ENCODE peak calls at places on chromosomes 2 and 18, in seven cellular contexts. K is SJSA1, D is brain microvascular endothelial cell, P is breast epithelium, N is ascending aorta, Q is H9, B is dorsolateral prefrontal cortex. A is an unnamed sample.

GRCh38 chr2:233164117-233164516 is 87.4 kb upstream of the ATG16L1 start:
- DNase-seq in K (no peak), D (no peak), P (no peak), N (no peak), Q (no peak), B (no peak), A (no peak)

GRCh38 chr2:58032016-58032750 is 14.4 kb upstream of the VRK2 start:
- DNase-seq in K (peak), D (peak), P (no peak), N (no peak), Q (no peak), B (no peak), A (no peak)

GRCh38 chr2:100004959-100005387 is 137.4 kb downstream of the AFF3 start:
- DNase-seq in K (no peak), D (no peak), P (no peak), N (no peak), Q (no peak), B (no peak), A (no peak)

GRCh38 chr2:110816404-110817365 is 84.3 kb downstream of the ACOXL start:
- DNase-seq in K (no peak), D (no peak), P (no peak), N (no peak), Q (no peak), B (no peak), A (no peak)

GRCh38 chr2:23414876-23415275 is 29.9 kb downstream of the KLHL29 start:
- DNase-seq in K (no peak), D (peak), P (no peak), N (peak), Q (peak), B (no peak), A (no peak)

GRCh38 chr2:207720517-207721187 is 9.2 kb downstream of the CCNYL1 start:
- DNase-seq in K (no peak), D (no peak), P (no peak), N (no peak), Q (no peak), B (no peak), A (no peak)

GRCh38 chr18:44521673-44522032 is 159.0 kb upstream of the SETBP1 start:
- DNase-seq in K (no peak), D (no peak), P (no peak), N (no peak), Q (no peak), B (no peak), A (no peak)

GRCh38 chr2:236162804-236163482 is 5.2 kb downstream of the GBX2 start:
- DNase-seq in K (no peak), D (no peak), P (no peak), N (no peak), Q (no peak), B (peak), A (no peak)

GRCh38 chr2:131413148-131413747 is 49.3 kb upstream of the RAB6D start:
- DNase-seq in K (peak), D (peak), P (no peak), N (no peak), Q (no peak), B (no peak), A (peak)

GRCh38 chr18:26656944-26657536 is 108.7 kb upstream of the KCTD1 start:
- DNase-seq in K (peak), D (peak), P (peak), N (peak), Q (peak), B (peak), A (peak)

GRCh38 chr2:23595601-23596251 is 210.7 kb downstream of the KLHL29 start:
- DNase-seq in K (peak), D (peak), P (no peak), N (peak), Q (no peak), B (peak), A (no peak)

GRCh38 chr2:138827426-138828054 is 47.4 kb upstream of the NXPH2 start:
- DNase-seq in K (peak), D (peak), P (no peak), N (no peak), Q (peak), B (no peak), A (peak)

GRCh38 chr2:189367343-189367742 is 73.9 kb upstream of the WDR75 start:
- DNase-seq in K (no peak), D (no peak), P (no peak), N (no peak), Q (no peak), B (no peak), A (no peak)

GRCh38 chr2:54724150-54724559 is 693 bp downstream of the EML6 start:
- DNase-seq in K (peak), D (no peak), P (no peak), N (no peak), Q (no peak), B (no peak), A (no peak)
- H3K27ac ChIP-seq in K (no peak), D (no peak), P (no peak), N (peak), Q (no peak), B (peak), A (no peak)

GRCh38 chr2:239272626-239273025 is 128.2 kb downstream of the HDAC4 start:
- DNase-seq in K (no peak), D (no peak), P (no peak), N (no peak), Q (no peak), B (peak), A (peak)

GRCh38 chr2:239275037-239275685 is 125.7 kb downstream of the HDAC4 start:
- DNase-seq in K (peak), D (peak), P (peak), N (peak), Q (no peak), B (peak), A (peak)

GRCh38 chr2:239275871-239276812 is 124.7 kb downstream of the HDAC4 start:
- DNase-seq in K (no peak), D (no peak), P (no peak), N (peak), Q (peak), B (peak), A (peak)

GRCh38 chr2:239273280-239274234 is 127.3 kb downstream of the HDAC4 start:
- DNase-seq in K (no peak), D (no peak), P (no peak), N (peak), Q (no peak), B (peak), A (peak)

DNA sequence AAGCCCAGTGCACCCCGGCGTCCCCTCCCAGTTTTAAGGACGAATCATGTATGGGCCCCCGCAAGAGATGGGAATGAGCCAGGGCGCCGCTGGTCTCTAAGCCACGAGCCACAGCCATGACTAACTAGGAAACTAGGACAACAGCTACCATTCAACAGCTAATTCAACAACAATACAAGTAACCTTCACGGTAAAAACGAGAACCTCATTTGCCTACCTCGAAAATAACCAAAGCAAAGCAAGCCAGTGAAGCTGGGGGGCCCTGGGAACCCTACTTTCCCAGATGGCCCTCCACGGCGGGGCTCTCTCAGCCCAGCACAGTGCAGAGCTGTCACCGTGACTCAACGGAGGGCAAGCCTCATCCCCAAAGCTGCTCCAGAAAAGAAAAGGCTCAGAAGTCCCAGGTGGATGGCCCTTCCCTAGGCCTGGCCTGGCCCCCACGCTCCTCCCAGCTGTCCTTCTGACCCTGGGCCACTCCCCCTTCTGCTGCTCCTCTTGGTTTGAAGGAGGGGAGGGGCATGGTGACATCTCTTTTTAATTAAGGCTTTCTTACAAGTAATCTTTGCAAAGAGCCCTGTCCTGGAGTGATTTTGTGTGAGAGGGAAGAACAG is 126.3 kb downstream of the HDAC4 start:
- DNase-seq in K (peak), D (peak), P (no peak), N (no peak), Q (peak), B (peak), A (peak)
- H3K27ac ChIP-seq in K (peak), D (peak), P (peak), N (peak), Q (no peak), B (peak), A (peak)

DNA sequence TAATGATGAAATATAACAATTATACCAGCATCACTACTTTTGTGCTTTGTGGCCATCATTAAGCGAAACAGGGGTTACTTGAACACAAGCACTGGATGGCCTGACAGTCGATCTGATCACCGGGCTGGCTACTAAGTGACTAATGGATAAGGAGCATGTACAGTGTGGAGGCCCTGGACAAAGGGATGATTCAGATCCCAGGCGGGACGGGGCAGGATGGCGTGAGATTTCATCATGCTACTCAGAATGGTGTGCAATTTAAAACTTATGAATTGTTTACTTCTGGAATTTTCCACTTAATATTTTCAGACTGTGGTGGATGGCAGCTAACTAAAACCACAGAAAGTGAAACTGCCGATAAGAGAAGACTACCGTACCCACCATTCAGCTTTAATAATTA is 7.0 kb upstream of the CLIP4 start:
- DNase-seq in K (peak), D (peak), P (no peak), N (no peak), Q (no peak), B (peak), A (no peak)
- H3K27ac ChIP-seq in K (peak), D (peak), P (peak), N (no peak), Q (no peak), B (peak), A (no peak)

GRCh38 chr2:152037711-152038110 is 61.1 kb downstream of the CACNB4 start:
- DNase-seq in K (no peak), D (no peak), P (no peak), N (no peak), Q (no peak), B (no peak), A (peak)

GRCh38 chr2:152042636-152043615 is 55.9 kb downstream of the CACNB4 start:
- DNase-seq in K (no peak), D (no peak), P (no peak), N (no peak), Q (peak), B (no peak), A (peak)

GRCh38 chr2:152036611-152037469 is 62.0 kb downstream of the CACNB4 start:
- DNase-seq in K (peak), D (peak), P (no peak), N (peak), Q (peak), B (peak), A (peak)

GRCh38 chr2:152034257-152034801 is 64.5 kb downstream of the CACNB4 start:
- DNase-seq in K (no peak), D (no peak), P (no peak), N (no peak), Q (peak), B (no peak), A (no peak)

DNA sequence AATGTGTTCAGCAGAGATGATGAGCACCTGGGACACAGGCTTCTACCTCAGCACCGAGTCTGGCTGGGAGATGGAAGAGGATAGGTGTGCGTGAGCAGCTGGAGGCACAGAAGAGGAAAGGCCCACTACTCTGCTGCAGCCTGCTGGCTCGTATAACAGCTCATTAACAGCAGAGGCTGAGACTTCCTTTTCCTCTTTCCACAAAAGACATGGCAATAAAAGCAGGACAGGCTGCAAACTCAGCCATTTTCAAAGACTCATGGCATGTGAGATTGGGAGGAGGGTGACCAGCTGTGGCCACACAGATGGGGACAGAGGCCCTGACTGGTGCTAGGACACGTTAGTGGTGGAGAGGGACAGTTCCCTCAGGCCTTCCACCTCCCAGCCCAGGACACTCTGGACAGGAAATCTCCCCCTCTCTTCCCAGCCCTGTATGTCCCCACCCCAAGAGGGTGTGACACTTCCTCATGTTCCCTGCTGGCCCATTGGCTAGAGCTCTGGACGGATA is 60.3 kb downstream of the CACNB4 start:
- DNase-seq in K (no peak), D (no peak), P (no peak), N (peak), Q (no peak), B (no peak), A (no peak)
- H3K27ac ChIP-seq in K (no peak), D (no peak), P (peak), N (no peak), Q (no peak), B (peak), A (peak)

DNA sequence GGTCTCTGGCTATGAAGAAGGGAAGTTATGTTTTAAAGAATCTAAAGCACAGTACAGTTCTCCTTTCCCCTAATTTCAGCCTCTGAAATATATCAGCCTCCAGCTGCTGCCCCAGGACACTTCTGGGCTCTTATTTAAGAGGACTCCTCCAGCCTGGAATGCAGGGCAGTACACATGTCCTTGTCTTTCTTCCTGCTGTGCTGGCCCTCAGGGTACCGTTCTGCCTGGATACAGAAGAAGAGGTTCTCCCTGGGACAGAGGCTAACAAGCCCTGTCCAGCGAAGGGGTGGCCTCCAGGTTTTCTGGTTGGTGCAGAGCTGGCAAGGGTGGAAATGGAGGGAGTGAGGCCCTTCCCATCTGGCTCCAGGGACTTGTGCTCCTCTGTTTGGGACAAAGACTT is 22.1 kb downstream of the MLPH start:
- DNase-seq in K (no peak), D (no peak), P (no peak), N (no peak), Q (no peak), B (no peak), A (no peak)
- H3K27ac ChIP-seq in K (no peak), D (peak), P (peak), N (no peak), Q (no peak), B (no peak), A (no peak)

GRCh38 chr2:231182500-231182899 is 15.9 kb upstream of the ARMC9 start:
- DNase-seq in K (no peak), D (no peak), P (no peak), N (no peak), Q (no peak), B (no peak), A (peak)
- H3K27ac ChIP-seq in K (no peak), D (no peak), P (peak), N (peak), Q (no peak), B (no peak), A (no peak)

GRCh38 chr2:4869154-4869553 is 823.0 kb upstream of the SOX11 start:
- DNase-seq in K (no peak), D (no peak), P (no peak), N (no peak), Q (no peak), B (no peak), A (no peak)

DNA sequence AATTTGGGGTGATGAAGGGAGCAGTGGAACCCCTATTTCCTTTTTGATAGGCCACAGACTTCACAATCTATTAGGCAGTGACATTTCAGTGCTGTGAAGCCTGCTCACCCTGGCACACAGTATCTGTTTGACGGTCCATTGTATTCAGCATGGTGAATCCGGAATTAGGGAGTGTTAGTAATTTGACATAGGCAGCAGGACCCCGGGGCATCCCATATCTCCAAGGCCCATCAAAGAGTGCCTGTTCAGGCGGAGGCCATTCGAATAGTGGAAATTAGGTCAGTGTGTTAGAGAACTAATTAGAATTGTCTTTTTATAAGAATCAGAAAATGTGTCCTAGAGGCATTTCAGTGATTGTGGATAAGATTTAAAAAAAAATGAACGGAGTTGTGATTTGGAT is 818.9 kb upstream of the SOX11 start:
- DNase-seq in K (no peak), D (no peak), P (no peak), N (no peak), Q (no peak), B (no peak), A (no peak)
- H3K27ac ChIP-seq in K (no peak), D (no peak), P (no peak), N (no peak), Q (no peak), B (no peak), A (no peak)

GRCh38 chr18:47981320-47981719 is 50.9 kb upstream of the SMAD2 start:
- DNase-seq in K (no peak), D (no peak), P (no peak), N (no peak), Q (no peak), B (no peak), A (no peak)

GRCh38 chr18:47983946-47984345 is 53.5 kb upstream of the SMAD2 start:
- DNase-seq in K (no peak), D (no peak), P (no peak), N (no peak), Q (no peak), B (no peak), A (no peak)

GRCh38 chr18:47983055-47983454 is 52.6 kb upstream of the SMAD2 start:
- DNase-seq in K (no peak), D (no peak), P (no peak), N (no peak), Q (no peak), B (no peak), A (no peak)

GRCh38 chr18:47979611-47980200 is 49.2 kb upstream of the SMAD2 start:
- DNase-seq in K (no peak), D (no peak), P (no peak), N (no peak), Q (no peak), B (no peak), A (no peak)

DNA sequence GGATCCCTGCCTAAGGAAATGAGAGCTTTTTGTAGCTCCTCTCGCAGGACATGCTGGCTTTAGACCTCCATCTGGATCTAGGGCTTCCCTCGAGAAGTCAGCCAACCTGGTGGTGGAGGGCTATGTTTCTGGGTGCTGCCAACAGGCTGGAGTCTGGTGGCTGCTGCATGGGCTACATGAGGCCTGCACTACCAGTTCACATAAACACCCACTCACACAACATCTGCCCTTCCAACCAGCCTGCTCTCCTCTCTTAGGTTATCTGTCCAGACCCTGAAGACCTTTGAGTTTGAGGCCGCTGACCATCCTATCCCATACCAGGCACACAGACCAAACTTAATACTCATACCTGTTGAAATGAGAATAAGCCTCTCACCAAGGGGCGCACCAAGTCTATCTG is 51.4 kb upstream of the SMAD2 start:
- DNase-seq in K (no peak), D (no peak), P (no peak), N (no peak), Q (no peak), B (no peak), A (no peak)
- H3K27ac ChIP-seq in K (no peak), D (no peak), P (no peak), N (no peak), Q (no peak), B (no peak), A (no peak)

DNA sequence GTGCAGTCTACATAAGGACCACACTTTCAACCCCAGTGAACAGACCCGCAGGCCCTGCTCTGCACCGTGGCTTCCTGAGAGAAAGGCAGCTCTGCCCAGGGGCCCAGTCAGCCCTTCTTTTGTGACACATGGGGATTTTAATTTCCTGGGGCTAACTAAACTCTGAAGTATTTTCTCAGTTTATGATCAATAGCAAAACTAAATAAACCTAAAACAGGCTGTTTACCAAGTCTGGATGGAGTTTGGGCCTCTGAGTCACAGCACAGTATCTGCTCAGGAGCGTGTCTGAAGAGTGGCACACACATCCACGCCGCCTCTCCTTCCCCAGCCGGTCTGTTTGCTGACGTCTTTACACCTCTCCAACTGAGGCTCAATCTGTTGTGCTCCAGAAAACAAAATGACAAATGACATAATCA is 72.3 kb downstream of the LDLRAD4 start:
- DNase-seq in K (no peak), D (no peak), P (no peak), N (no peak), Q (no peak), B (no peak), A (no peak)
- H3K27ac ChIP-seq in K (no peak), D (no peak), P (no peak), N (no peak), Q (no peak), B (no peak), A (no peak)